ENCODE peak calls at places on chromosome 12, in six cellular contexts. E is hepatocyte, P is BJ, A is upper lobe of right lung, Y is kidney, Z is left ventricle myocardium inferior. W is an unnamed sample. For H3K36me3, the result is how much of the 10 kb centered on the place peaks cover.

GRCh38 chr12:49632986-49633702 is 9.8 kb downstream of the PRPF40B start:
- DNase-seq in E (no peak), P (no peak), A (no peak), Y (no peak), Z (no peak), W (no peak)

GRCh38 chr12:130796985-130797686 is 41.9 kb downstream of the STX2 start:
- DNase-seq in E (no peak), P (no peak), A (no peak), Y (no peak), Z (no peak), W (no peak)

GRCh38 chr12:95037906-95038305 is 34.4 kb upstream of the NDUFA12 start:
- DNase-seq in E (no peak), P (no peak), A (no peak), Y (no peak), Z (no peak), W (no peak)

GRCh38 chr12:90622431-90622830 is 332.5 kb downstream of the CCER1 start:
- DNase-seq in E (no peak), P (no peak), A (no peak), Y (no peak), Z (no peak), W (no peak)

GRCh38 chr12:30438526-30439120 is 257.0 kb downstream of the IPO8 start:
- DNase-seq in E (no peak), P (no peak), A (no peak), Y (no peak), Z (no peak), W (no peak)

GRCh38 chr12:93261505-93262094 is 116.1 kb upstream of the NUDT4 start:
- DNase-seq in E (no peak), P (no peak), A (no peak), Y (no peak), Z (no peak), W (no peak)

GRCh38 chr12:94644141-94644575 is 6.2 kb downstream of the TMCC3 start:
- DNase-seq in E (no peak), P (no peak), A (no peak), Y (no peak), Z (no peak), W (peak)

GRCh38 chr12:66453111-66453510 is 150.8 kb downstream of the HELB start:
- DNase-seq in E (no peak), P (no peak), A (no peak), Y (no peak), Z (no peak), W (no peak)

GRCh38 chr12:113467514-113468364 is 3.9 kb downstream of the LHX5 start:
- DNase-seq in E (no peak), P (no peak), A (peak), Y (peak), Z (no peak), W (no peak)

GRCh38 chr12:43063642-43064041 is 474.1 kb upstream of the PRICKLE1 start:
- DNase-seq in E (no peak), P (peak), A (no peak), Y (no peak), Z (no peak), W (no peak)

GRCh38 chr12:15733136-15733535 is 56.1 kb downstream of the EPS8 start:
- DNase-seq in E (no peak), P (no peak), A (no peak), Y (no peak), Z (no peak), W (no peak)

GRCh38 chr12:46260913-46261476 is 7.8 kb downstream of the SLC38A1 start:
- DNase-seq in E (no peak), P (no peak), A (no peak), Y (no peak), Z (no peak), W (no peak)

GRCh38 chr12:2339022-2339431 is 286.2 kb downstream of the CACNA1C start:
- DNase-seq in E (no peak), P (no peak), A (no peak), Y (no peak), Z (no peak), W (no peak)

GRCh38 chr12:16668198-16668597 is 62.2 kb upstream of the LMO3 start:
- DNase-seq in E (no peak), P (no peak), A (no peak), Y (no peak), Z (no peak), W (no peak)

GRCh38 chr12:96091833-96092232 is 56.4 kb upstream of the LTA4H start:
- DNase-seq in E (no peak), P (no peak), A (no peak), Y (no peak), Z (no peak), W (no peak)

GRCh38 chr12:106123551-106123991 is 15.2 kb downstream of the NUAK1 start:
- DNase-seq in E (peak), P (peak), A (no peak), Y (peak), Z (peak), W (no peak)
- H3K4me3 ChIP-seq in E (no peak), P (no peak), A (no peak), Y (no peak), Z (peak), W (no peak)

GRCh38 chr12:56172839-56173238 is 14.7 kb downstream of the MYL6 start:
- DNase-seq in E (no peak), P (no peak), A (no peak), Y (no peak), Z (no peak), W (no peak)

GRCh38 chr12:56164345-56164729 is 6.2 kb downstream of the MYL6 start:
- DNase-seq in E (no peak), P (no peak), A (no peak), Y (no peak), Z (no peak), W (no peak)

GRCh38 chr12:56165369-56165768 is 7.2 kb downstream of the MYL6 start:
- DNase-seq in E (no peak), P (no peak), A (no peak), Y (no peak), Z (no peak), W (no peak)

GRCh38 chr12:56163533-56164344 is 5.6 kb downstream of the MYL6 start:
- DNase-seq in E (no peak), P (no peak), A (no peak), Y (no peak), Z (no peak), W (no peak)

DNA sequence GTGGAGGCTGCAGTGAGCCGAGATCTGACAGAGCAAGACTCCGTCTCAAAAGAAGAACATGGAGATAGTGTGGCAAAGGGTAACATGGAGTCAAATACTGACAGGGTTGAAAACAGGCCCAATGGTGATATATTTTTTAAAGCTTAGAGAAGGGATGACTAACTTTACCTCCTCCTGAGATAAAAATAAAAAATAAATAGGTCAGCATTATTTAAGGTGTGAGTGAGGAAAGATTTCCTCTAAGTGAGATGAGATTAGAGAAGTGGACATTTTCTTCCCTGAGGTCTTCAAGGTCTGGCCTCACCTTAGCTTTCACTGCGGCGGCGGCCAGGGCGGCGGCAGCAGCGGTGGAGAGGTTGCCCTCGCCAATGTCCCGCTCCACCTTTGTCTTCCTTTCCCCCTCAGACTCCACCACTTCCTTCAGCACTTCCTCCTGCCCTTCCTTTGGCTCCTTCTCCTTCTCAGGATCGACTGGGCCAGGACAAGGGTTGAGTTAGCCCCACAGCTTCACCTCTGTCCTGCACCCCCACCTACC is 11.1 kb downstream of the MYL6 start:
- DNase-seq in E (no peak), P (no peak), A (no peak), Y (no peak), Z (no peak), W (no peak)
- H3K36me3 ChIP-seq in E (under half), P (under half), A (half or more), Y (under half), Z (half or more), W (under half)

DNA sequence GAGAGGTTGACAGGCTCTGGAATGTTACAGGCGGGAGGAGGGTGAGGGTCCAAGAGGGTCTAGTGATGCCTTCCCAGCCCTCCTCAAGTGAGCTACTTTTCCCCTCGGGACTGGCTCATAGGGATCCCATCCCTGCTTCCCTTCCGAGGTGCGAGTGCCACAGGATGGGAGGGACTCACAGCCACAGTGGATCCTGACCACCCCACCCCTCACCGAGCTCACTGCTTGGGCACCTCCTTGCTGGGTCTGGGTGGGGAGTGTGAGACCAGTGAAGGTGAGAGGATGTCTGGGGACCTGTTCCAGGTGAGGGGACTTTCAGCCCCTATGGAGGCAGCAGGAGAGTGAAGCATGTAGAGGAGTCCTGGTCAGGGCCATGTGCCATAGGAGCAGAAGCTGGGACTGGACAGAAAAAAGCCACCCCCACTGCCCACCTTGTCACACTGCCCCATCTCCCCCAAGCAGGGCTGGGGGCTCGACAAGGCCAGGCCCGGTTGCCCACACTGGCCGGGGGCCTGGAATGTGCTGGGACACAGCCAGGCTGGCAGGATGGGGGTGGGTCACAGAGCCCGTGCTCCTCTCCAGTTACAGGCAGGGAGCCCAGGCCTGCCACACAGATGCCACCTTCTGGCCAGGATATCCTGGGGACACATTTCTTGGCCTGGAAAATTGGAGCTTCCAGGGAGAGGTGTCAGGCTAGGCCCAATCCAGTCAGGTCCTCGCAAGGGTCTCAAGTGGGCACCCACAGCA is 1.7 kb upstream of the TNS2 start:
- DNase-seq in E (peak), P (no peak), A (peak), Y (peak), Z (peak), W (no peak)
- TF ChIP-seq CTCF in E (peak), P (peak), A (peak), Y (no peak), Z (no peak), W (peak)

DNA sequence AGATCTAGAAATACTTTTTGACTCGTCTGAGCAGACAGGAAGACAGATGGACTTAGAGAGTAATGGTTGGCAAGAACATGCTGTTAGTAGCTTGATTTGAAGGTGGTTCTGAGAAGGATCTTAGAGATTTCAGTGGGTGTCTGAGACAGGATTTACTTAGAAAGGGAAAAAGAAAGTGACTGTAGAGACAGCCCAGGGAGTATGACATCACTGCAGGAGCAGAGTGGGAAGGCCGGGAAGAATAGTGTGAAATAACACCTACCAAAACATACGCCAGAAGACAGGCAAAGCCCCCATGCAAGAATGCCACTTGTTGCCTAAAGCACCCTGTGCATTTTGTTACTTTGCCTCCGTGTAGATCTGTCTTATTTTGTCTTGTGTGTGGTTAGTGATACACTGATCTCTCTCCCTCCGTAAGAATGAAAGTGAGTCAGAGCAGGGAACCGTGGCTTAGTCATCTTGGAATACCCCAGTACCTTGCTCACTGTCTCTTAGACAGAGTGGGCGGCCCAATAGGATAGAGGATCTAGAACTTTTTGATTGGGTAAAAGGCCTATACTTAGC is 161.3 kb upstream of the IFNG-AS1 start:
- DNase-seq in E (peak), P (peak), A (no peak), Y (no peak), Z (no peak), W (peak)
- H3K4me3 ChIP-seq in E (no peak), P (peak), A (peak), Y (peak), Z (peak), W (no peak)

GRCh38 chr12:132788375-132789098 is 26.9 kb upstream of the ANKLE2 start:
- DNase-seq in E (no peak), P (no peak), A (no peak), Y (no peak), Z (no peak), W (no peak)
- H3K36me3 ChIP-seq in E (under half), P (under half), A (half or more), Y (under half), Z (half or more), W (under half)

GRCh38 chr12:63450821-63451220 is 217.5 kb downstream of the DPY19L2 start:
- DNase-seq in E (no peak), P (no peak), A (no peak), Y (no peak), Z (no peak), W (no peak)
- TF ChIP-seq CTCF in E (no peak), P (no peak), A (no peak), Y (no peak), Z (peak), W (no peak)

W was measured in GM06990.